ENCODE peak calls at places on chromosomes 12 and 14, in eight cellular contexts. S is BJ, U is cardiac muscle cell, K is uterus, Y is AG09319, A is spleen, F is heart left ventricle, H is left lung. V is an unnamed sample.
A peak's percentile ranks its signal among the peaks of the same experiment; 100 is the strongest.

GRCh38 chr12:54352891-54353874 is 11.1 kb downstream of the GPR84 start:
- DNase-seq in S (no peak), F (no peak), U (no peak), H (no peak), A (no peak), K (peak; percentile 79), Y (no peak), V (peak; percentile 83)

GRCh38 chr14:80522936-80523335 is 311.6 kb upstream of the DIO2 start:
- DNase-seq in F (no peak), K (no peak), H (no peak), S (no peak), Y (no peak), U (no peak), A (no peak), V (no peak)

GRCh38 chr14:21428930-21429329 is 27.0 kb downstream of the CHD8 start:
- DNase-seq in K (no peak), S (no peak), A (no peak), F (peak; percentile 49), U (no peak), Y (no peak), H (no peak), V (peak; percentile 75)

GRCh38 chr14:68866991-68867533 is 74.2 kb upstream of the ZFP36L1 start:
- DNase-seq in H (no peak), A (no peak), F (no peak), Y (no peak), U (no peak), K (no peak), S (no peak), V (no peak)

GRCh38 chr14:35405304-35405996 is 901 bp upstream of the NFKBIA start:
- DNase-seq in Y (no peak), H (no peak), F (peak; percentile 47), A (no peak), K (peak; percentile 63), S (no peak), U (no peak), V (no peak)

GRCh38 chr14:87181288-87181687 is 811.7 kb downstream of the GALC start:
- DNase-seq in A (no peak), H (no peak), U (no peak), S (no peak), K (no peak), F (no peak), Y (no peak), V (no peak)

GRCh38 chr12:2813573-2814185 is 1.2 kb downstream of the ITFG2 start:
- DNase-seq in A (peak; percentile 37), H (no peak), K (no peak), U (peak; percentile 73), S (no peak), F (no peak), Y (no peak), V (no peak)

GRCh38 chr12:87943666-87944065 is 85.5 kb downstream of the C12orf50 start:
- DNase-seq in A (no peak), U (no peak), Y (no peak), F (no peak), S (no peak), H (no peak), K (no peak), V (no peak)

GRCh38 chr14:24828486-24828885 is 194.5 kb upstream of the GZMB start:
- DNase-seq in K (no peak), A (no peak), F (no peak), S (no peak), U (no peak), Y (no peak), H (no peak), V (no peak)

GRCh38 chr12:125284945-125285344 is 219.7 kb downstream of the AACS start:
- DNase-seq in H (no peak), S (no peak), K (no peak), U (no peak), F (no peak), A (no peak), Y (no peak), V (no peak)

DNA sequence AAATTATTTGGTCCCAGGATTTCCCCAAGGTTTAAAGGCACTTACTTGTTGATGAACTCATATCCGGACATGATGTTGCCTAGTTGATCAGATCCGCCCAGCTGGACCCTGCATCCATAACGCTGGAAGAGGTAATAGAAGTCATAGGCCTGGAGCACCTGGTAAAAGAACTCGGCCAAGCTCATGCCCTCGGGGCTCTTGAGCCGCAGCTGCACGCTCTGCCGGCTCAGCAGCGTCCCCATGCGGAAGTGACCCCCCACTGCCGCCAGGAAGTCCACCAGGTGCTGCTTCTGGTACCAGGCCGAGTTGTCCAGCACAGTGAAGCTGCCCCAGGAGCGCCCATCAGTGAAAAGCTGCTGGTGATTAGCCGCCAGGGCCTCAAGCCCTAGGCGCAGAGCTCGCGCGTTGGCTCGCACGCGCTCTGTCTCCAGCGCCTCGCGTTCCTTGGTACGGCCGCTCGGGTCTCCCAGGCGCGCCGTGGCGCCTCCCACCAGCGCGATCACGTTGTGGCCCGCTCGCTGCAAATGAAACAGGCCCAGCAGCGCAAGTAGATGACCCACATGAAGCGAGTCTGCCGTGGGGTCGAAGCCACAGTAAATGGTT is 545 bp downstream of the YARS2 start:
- DNase-seq in Y (no peak), U (peak; percentile 68), H (peak; percentile 90), S (peak; percentile 36), A (peak; percentile 92), K (peak; percentile 36), F (peak; percentile 62), V (peak; percentile 75)
- TF ChIP-seq CTCF in Y (peak; percentile 82), U (peak; percentile 78), H (peak; percentile 66), S (peak; percentile 92), A (peak; percentile 52), K (peak; percentile 50), F (peak; percentile 65), V (peak; percentile 33)

DNA sequence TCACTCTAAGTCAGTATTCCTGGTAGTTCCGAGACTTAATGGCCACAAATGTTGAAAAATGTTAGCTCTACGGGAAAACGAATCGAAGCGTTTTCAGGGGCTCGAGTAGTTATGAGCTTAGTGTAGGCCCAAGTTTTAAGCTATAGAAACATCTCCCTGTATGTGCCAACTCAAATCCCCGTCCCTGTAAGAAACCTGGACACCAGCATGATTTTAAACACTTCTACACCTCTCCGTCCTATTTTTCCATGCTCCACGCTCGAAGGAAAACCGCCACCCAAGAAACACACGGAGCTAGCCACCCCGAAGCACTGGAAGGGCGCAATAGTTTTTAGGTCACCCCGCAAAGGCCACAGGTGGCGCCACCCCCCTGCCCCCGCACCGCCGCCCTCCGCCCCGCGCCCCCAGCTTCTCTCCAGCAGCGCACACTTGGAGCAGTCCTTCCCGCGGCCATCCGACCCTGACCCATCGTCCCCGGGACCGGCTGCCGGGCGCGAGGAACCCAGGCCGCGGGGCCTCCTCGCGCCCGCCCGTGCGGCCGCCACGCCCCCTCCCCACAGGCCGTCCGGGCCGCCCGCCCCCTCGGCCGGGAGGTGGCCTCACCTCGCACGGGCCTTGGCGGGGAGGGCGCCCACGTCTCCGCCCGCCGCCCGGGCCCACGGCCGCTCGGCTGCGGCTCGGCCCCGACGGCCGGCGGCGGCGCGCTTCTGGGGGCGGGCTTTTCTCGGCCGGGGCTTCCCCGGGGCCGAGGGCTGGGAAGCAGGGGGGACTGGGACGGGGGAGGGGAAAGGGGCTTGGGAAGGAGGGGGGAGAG is 519 bp downstream of the R3HDM2 start:
- DNase-seq in F (peak; percentile 57), S (no peak), H (peak; percentile 90), U (peak; percentile 80), Y (no peak), A (peak; percentile 92), K (peak; percentile 32), V (no peak)
- TF ChIP-seq CTCF in F (peak; percentile 20), S (no peak), H (no peak), U (no peak), Y (no peak), A (peak; percentile 6), K (peak; percentile 17), V (no peak)

DNA sequence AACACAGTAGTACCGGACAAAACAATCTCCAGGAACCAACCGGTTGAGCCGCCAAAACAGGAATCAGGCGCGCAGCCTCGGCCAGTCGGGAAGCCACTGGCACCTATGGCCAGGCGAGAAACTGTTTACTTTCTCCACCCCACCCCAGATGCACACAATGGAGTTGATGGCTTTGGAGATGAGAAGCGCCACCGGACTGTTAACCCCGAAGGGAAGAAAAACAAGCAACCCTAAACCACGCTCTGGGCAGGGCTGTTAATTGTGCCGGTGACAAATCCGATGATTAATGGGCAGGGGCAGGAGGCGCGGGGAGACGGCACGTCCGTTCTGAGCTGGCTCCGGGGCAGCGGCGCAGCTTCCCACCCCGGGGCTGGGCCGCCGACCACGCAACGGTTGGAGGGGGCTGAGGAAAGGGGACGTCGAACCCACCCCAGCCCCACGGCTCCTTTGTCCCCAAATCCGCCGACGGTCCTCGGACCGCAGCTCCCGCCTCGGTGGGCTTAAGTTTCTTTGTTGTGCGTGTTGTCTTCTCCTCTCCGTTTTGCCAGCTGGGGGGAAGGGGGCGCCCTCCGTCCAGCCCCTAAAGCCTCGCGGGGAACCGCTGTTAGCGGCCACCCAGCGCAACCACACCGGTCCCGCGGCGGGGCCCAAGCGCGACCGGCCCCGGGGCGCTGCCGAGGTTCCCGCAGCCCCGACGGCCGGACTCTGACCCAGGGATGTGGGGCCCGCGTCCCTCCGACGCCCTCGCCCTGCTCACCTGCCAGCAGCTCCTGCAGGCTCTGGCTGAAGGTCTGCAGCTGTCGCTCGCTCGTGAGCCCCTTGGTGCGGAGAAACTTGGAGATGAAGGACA is 790 bp downstream of the BTG1 start:
- DNase-seq in H (peak; percentile 88), A (peak; percentile 92), K (peak; percentile 66), Y (no peak), F (peak; percentile 51), S (no peak), U (peak; percentile 52), V (peak; percentile 66)
- TF ChIP-seq CTCF in H (no peak), A (peak; percentile 11), K (no peak), Y (no peak), F (peak; percentile 9), S (no peak), U (no peak), V (no peak)

GRCh38 chr12:121921106-121921505 is 2.7 kb downstream of the CFAP251 start:
- DNase-seq in H (no peak), Y (no peak), U (no peak), S (no peak), F (no peak), A (no peak), K (no peak), V (no peak)

GRCh38 chr12:121915841-121916321 is 2.5 kb upstream of the CFAP251 start:
- DNase-seq in F (no peak), U (no peak), K (no peak), A (no peak), H (no peak), Y (no peak), S (no peak), V (no peak)

GRCh38 chr12:121918679-121919038 is 267 bp downstream of the CFAP251 start:
- DNase-seq in K (no peak), Y (no peak), S (no peak), A (no peak), F (no peak), U (no peak), H (no peak), V (no peak)

GRCh38 chr12:121916719-121917118 is 1.7 kb upstream of the CFAP251 start:
- DNase-seq in Y (no peak), K (peak; percentile 25), F (no peak), S (no peak), H (no peak), U (no peak), A (no peak), V (no peak)

DNA sequence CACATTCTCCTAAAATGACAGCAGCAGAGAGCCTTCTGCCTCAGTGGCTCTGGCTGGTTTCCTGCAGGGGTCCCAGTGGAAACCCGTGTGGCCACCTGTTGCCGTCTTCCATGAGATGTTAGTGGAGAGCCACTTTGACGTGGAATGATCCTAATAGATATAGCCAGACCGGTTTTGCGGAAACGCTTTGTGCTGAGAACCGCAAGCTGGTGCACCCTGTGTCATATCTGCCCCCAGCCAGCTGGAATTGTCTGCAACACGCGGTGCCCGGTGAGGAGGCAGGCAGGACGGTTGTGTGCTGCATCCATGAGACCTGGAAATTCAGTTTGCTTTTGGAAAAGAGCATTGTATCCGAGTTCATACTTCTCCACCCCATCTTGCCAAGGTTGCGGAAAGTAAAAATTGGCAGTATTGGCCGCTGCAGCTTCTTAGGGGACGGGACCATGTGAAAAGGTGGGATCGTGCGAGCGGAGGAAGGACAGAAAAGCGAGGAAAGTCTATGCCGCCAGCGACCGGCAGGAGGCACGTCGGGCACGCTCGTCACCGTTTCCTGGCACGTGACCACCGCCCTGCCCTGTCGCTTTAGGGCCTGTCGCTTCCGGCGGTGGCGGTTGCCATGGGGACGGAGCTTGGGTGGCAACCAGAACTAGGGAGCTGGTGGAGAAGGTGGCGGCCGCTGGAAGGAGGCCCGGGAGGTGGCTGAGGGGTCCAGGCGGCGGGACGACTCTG is at the start of gene CFAP251:
- DNase-seq in S (no peak), H (peak; percentile 99), Y (no peak), F (peak; percentile 94), K (peak; percentile 79), U (peak; percentile 93), A (peak; percentile 100), V (peak; percentile 98)
- TF ChIP-seq CTCF in S (peak; percentile 57), H (peak; percentile 83), Y (peak; percentile 46), F (peak; percentile 68), K (peak; percentile 15), U (peak; percentile 54), A (peak; percentile 99), V (peak; percentile 63)

V was measured in pancreas.